ENCODE peak calls at places on chromosomes 12 and 14, in nine cellular contexts. S, N, C, A, Z, U, Q, Y and O are unnamed samples.

GRCh38 chr14:75794615-75795038 is 133.6 kb downstream of the TTLL5 start:
- DNase-seq in Q (no peak), Z (peak; percentile 24), C (peak; percentile 57), S (peak; percentile 74), N (peak; percentile 7), Y (no peak), A (peak; percentile 45), U (peak; percentile 7), O (no peak)

GRCh38 chr12:11564984-11565651 is 84.4 kb upstream of the ETV6 start:
- DNase-seq in A (no peak), C (no peak), U (no peak), Q (no peak), Z (no peak), S (no peak), Y (no peak), N (no peak), O (no peak)

GRCh38 chr12:128754275-128754674 is 69.5 kb downstream of the SLC15A4 start:
- DNase-seq in N (no peak), A (no peak), C (no peak), S (peak; percentile 17), Q (no peak), Z (no peak), U (no peak), Y (no peak), O (no peak)

GRCh38 chr14:61268797-61269196 is 12.3 kb downstream of the TMEM30B start:
- DNase-seq in Q (no peak), U (no peak), Y (no peak), Z (no peak), C (peak; percentile 46), N (no peak), S (peak; percentile 19), A (no peak), O (no peak)

GRCh38 chr12:5912437-5913334 is 32.4 kb downstream of the ANO2 start:
- DNase-seq in Y (peak; percentile 82), Z (peak; percentile 88), A (no peak), Q (no peak), C (peak; percentile 7), S (no peak), U (no peak), N (no peak), O (peak; percentile 27)

GRCh38 chr14:26709019-26709418 is 111.2 kb upstream of the NOVA1 start:
- DNase-seq in Z (peak; percentile 9), Q (no peak), S (peak; percentile 8), U (no peak), A (no peak), Y (no peak), C (peak; percentile 65), N (no peak), O (no peak)

GRCh38 chr14:81632162-81632561 is 98.5 kb upstream of the SEL1L start:
- DNase-seq in Q (no peak), A (peak; percentile 22), N (no peak), Z (no peak), Y (no peak), C (no peak), U (no peak), S (no peak), O (no peak)

GRCh38 chr14:92386637-92387036 is 63.7 kb downstream of the SLC24A4 start:
- DNase-seq in N (no peak), Y (no peak), Z (no peak), U (no peak), A (peak; percentile 26), S (no peak), Q (peak; percentile 77), C (no peak), O (no peak)

GRCh38 chr12:13193403-13194100 is 3.0 kb upstream of the EMP1 start:
- DNase-seq in U (no peak), S (peak; percentile 33), Y (no peak), Q (no peak), A (no peak), C (no peak), Z (no peak), N (no peak), O (no peak)

GRCh38 chr12:754871-755562 is 2.6 kb downstream of the WNK1 start:
- DNase-seq in A (peak; percentile 48), U (no peak), S (peak; percentile 93), Q (peak; percentile 68), Y (peak; percentile 49), N (peak; percentile 58), C (peak; percentile 76), Z (peak; percentile 51), O (peak; percentile 64)

GRCh38 chr12:78359530-78359929 is 505.0 kb upstream of the SYT1 start:
- DNase-seq in S (peak; percentile 78), N (no peak), Y (no peak), A (no peak), Z (no peak), Q (no peak), C (no peak), U (no peak), O (no peak)
- TF ChIP-seq EZH2phosphoT487 in S (no peak), N (no peak), Y (no peak), A (no peak), Z (no peak), Q (no peak), C (no peak), U (no peak), O (no peak)

DNA sequence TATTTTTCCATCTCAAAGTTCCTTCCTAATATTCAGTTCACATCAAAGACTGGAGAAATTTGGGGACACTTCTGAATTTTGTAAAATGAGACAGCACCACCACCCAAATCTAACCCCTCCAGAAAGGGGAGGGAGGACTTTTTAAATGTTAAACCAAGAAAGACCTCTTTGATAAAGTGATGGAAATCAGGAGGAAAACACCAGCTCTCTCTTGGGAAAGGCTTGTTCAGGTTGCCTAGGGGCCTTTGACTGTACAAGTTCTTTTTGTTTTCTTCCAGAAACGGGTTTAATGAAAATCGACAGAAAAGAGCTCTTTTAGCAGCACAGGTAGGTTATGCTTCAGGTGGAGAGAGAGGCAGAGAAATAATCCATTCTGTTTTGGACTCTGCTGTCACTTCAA is 112.3 kb downstream of the OTOGL start:
- DNase-seq in Q (no peak), Y (no peak), A (no peak), N (no peak), S (no peak), U (no peak), C (no peak), Z (no peak), O (no peak)
- TF ChIP-seq EZH2phosphoT487 in Q (no peak), Y (no peak), A (no peak), N (no peak), S (no peak), U (no peak), C (no peak), Z (no peak), O (no peak)

GRCh38 chr12:65879878-65880277 is 55.6 kb downstream of the HMGA2 start:
- DNase-seq in Y (no peak), Z (no peak), A (no peak), Q (no peak), C (peak; percentile 65), S (peak; percentile 86), U (no peak), N (no peak), O (no peak)

GRCh38 chr12:65881348-65881961 is 57.2 kb downstream of the HMGA2 start:
- DNase-seq in Z (peak; percentile 54), A (peak; percentile 36), Y (peak; percentile 43), N (no peak), U (no peak), S (peak; percentile 85), Q (no peak), C (no peak), O (no peak)

GRCh38 chr12:65885312-65885711 is 61.0 kb downstream of the HMGA2 start:
- DNase-seq in N (no peak), U (no peak), Y (no peak), Z (no peak), A (no peak), S (peak; percentile 68), C (no peak), Q (no peak), O (no peak)

GRCh38 chr12:65882504-65882903 is 58.2 kb downstream of the HMGA2 start:
- DNase-seq in Z (no peak), C (peak; percentile 43), N (no peak), S (peak; percentile 43), Q (no peak), A (no peak), Y (no peak), U (no peak), O (no peak)

GRCh38 chr12:65881965-65882413 is 57.7 kb downstream of the HMGA2 start:
- DNase-seq in S (peak; percentile 81), N (no peak), C (no peak), Z (peak; percentile 38), U (no peak), A (peak; percentile 46), Y (peak; percentile 54), Q (no peak), O (no peak)
- TF ChIP-seq EZH2phosphoT487 in S (no peak), N (no peak), C (no peak), Z (no peak), U (no peak), A (no peak), Y (no peak), Q (no peak), O (no peak)

GRCh38 chr14:58643366-58643765 is 5.6 kb downstream of the DACT1 start:
- DNase-seq in N (peak; percentile 47), Q (no peak), Y (no peak), S (no peak), A (no peak), U (no peak), C (no peak), Z (no peak), O (no peak)

GRCh38 chr14:58650857-58651256 is 13.1 kb downstream of the DACT1 start:
- DNase-seq in Y (no peak), Q (no peak), Z (no peak), S (no peak), C (no peak), A (no peak), U (no peak), N (no peak), O (no peak)

GRCh38 chr14:58647777-58648176 is 10.0 kb downstream of the DACT1 start:
- DNase-seq in C (no peak), Y (no peak), Z (no peak), S (no peak), N (no peak), Q (no peak), U (no peak), A (no peak), O (no peak)

GRCh38 chr14:58645641-58646040 is 7.9 kb downstream of the DACT1 start:
- DNase-seq in Y (no peak), Z (no peak), C (no peak), A (no peak), U (no peak), N (no peak), S (no peak), Q (no peak), O (no peak)

GRCh38 chr14:58646479-58646878 is 8.7 kb downstream of the DACT1 start:
- DNase-seq in Y (no peak), S (no peak), A (no peak), N (no peak), U (no peak), C (no peak), Z (no peak), Q (no peak), O (no peak)
- TF ChIP-seq EZH2phosphoT487 in Y (no peak), S (no peak), A (no peak), N (no peak), U (no peak), C (no peak), Z (no peak), Q (no peak), O (no peak)